ENCODE peak calls at places on chromosome 22, in four cellular contexts. G is SK-N-SH, M is HCT116, A is H1. F is an unnamed sample.

GRCh38 chr22:27919943-27920755 is 1.1 kb upstream of the PITPNB start:
- DNase-seq in G (peak), M (no peak), A (no peak), F (no peak)

GRCh38 chr22:40714514-40714966 is 35.3 kb downstream of the MCHR1 start:
- DNase-seq in G (no peak), M (no peak), A (peak), F (peak)

GRCh38 chr22:36797988-36798670 is 18.7 kb downstream of the PVALB start:
- DNase-seq in G (no peak), M (no peak), A (no peak), F (no peak)

GRCh38 chr22:28951530-28951929 is 68.2 kb downstream of the ZNRF3 start:
- DNase-seq in G (no peak), M (no peak), A (no peak), F (no peak)

GRCh38 chr22:50307891-50308596 is 598 bp upstream of the PLXNB2 start:
- DNase-seq in G (no peak), M (no peak), A (no peak), F (no peak)

GRCh38 chr22:19109198-19110063 is 12.8 kb downstream of the DGCR2 start:
- DNase-seq in G (no peak), M (no peak), A (no peak), F (no peak)

GRCh38 chr22:35729309-35729698 is 11.6 kb downstream of the APOL5 start:
- DNase-seq in G (no peak), M (no peak), A (no peak), F (no peak)

GRCh38 chr22:37633693-37634504 is 5.6 kb upstream of the SH3BP1 start:
- DNase-seq in G (peak), M (no peak), A (peak), F (no peak)

GRCh38 chr22:37079158-37079557 is 27.6 kb downstream of the KCTD17 start:
- DNase-seq in G (no peak), M (no peak), A (no peak), F (no peak)

GRCh38 chr22:29434288-29434687 is 4.1 kb upstream of the RFPL1 start:
- DNase-seq in G (no peak), M (no peak), A (no peak), F (no peak)

DNA sequence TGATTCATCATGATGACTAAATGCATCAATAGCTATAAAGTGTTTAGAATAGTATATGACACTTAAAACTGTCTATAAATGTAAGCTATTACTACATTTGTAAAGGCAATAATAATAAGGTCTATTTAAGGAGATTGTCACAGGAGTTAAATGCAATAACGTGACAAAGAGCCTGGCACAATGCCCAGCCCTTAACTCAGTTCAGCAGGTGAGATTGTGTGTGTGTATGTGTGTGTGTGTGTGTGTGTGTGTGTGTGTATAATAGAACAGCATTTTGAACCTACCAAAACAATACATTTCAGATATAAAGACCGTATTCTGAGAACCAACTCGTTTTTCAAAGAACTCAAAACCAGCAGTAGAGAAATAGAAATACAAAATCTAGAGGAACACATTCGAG is 177.5 kb downstream of the MYO18B start:
- DNase-seq in G (no peak), M (no peak), A (no peak), F (no peak)
- TF ChIP-seq JUND in G (no peak), M (no peak), A (no peak), F (no peak)

GRCh38 chr22:44309137-44309536 is 3.6 kb downstream of the SHISAL1 start:
- DNase-seq in G (no peak), M (peak), A (no peak), F (no peak)
- TF ChIP-seq JUND in G (peak), M (no peak), A (no peak), F (no peak)

GRCh38 chr22:46379301-46379930 is 43.9 kb downstream of the TRMU start:
- DNase-seq in G (no peak), M (no peak), A (no peak), F (no peak)

GRCh38 chr22:46377566-46378498 is 42.3 kb downstream of the TRMU start:
- DNase-seq in G (no peak), M (peak), A (peak), F (peak)

GRCh38 chr22:46376908-46377565 is 41.5 kb downstream of the TRMU start:
- DNase-seq in G (no peak), M (no peak), A (no peak), F (no peak)

GRCh38 chr22:46380069-46380468 is 44.6 kb downstream of the TRMU start:
- DNase-seq in G (no peak), M (no peak), A (no peak), F (no peak)

GRCh38 chr22:46378499-46379300 is 43.2 kb downstream of the TRMU start:
- DNase-seq in G (no peak), M (no peak), A (no peak), F (no peak)
- TF ChIP-seq JUND in G (no peak), M (no peak), A (no peak), F (no peak)

DNA sequence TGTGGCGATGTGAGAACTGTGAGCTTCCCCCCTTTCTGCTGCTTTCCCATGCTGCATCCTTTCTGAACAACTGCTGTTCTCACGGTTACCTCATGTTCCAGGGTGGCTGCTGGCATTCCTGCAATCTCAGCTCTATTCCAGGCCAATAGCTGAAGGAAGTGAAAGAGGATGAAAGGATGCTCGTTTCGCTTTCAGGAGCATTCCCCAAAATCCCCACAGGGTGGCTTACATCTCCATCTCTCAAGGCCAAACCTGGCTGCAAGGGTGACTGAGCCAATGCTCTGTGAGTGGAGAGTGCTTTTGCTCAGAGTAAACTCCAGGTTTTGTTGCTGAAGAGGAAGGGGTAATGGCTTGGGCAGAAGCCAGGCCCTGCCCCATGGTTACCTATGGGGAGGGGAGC is 848.2 kb downstream of the BRD1 start:
- DNase-seq in G (no peak), M (peak), A (no peak), F (no peak)
- TF ChIP-seq JUND in G (no peak), M (no peak), A (no peak), F (no peak)

GRCh38 chr22:30562391-30562790 is 12.1 kb downstream of the GAL3ST1 start:
- DNase-seq in G (no peak), M (peak), A (no peak), F (no peak)
- TF ChIP-seq JUND in G (no peak), M (no peak), A (no peak), F (no peak)

GRCh38 chr22:43956805-43957463 is 1.7 kb downstream of the SAMM50 start:
- DNase-seq in G (no peak), M (no peak), A (no peak), F (no peak)

GRCh38 chr22:43955040-43955882 is at the start of gene SAMM50:
- DNase-seq in G (peak), M (peak), A (peak), F (peak)

GRCh38 chr22:43953988-43954771 is 1.1 kb upstream of the SAMM50 start:
- DNase-seq in G (peak), M (no peak), A (no peak), F (no peak)

GRCh38 chr22:43956383-43956782 is 1.1 kb downstream of the SAMM50 start:
- DNase-seq in G (no peak), M (no peak), A (no peak), F (no peak)

DNA sequence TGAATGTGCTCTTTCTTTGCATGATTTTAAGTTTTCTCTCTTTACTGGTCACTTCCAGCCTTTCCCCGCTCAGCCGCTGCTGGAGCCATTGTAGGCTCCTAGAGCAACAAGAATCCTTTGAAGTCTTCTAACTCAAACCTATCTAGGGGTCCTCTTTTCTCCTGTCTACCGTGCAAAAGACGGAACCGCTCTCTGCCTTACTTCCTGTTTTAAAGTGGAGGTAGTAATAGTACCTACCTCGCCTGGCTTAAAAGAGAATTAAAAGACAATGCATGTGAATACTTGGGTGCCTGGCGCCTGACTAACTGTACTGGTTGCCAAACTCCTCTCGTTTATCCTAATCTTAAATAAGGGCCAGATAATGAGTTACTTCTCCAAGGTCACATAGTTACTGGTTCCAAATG is 643 bp downstream of the SAMM50 start:
- DNase-seq in G (no peak), M (no peak), A (no peak), F (no peak)
- TF ChIP-seq JUND in G (no peak), M (no peak), A (no peak), F (no peak)

GRCh38 chr22:38798496-38798895 is 4.6 kb upstream of the DNAL4 start:
- DNase-seq in G (no peak), M (no peak), A (no peak), F (no peak)

GRCh38 chr22:38802671-38803121 is 8.8 kb upstream of the DNAL4 start:
- DNase-seq in G (no peak), M (peak), A (peak), F (peak)

GRCh38 chr22:38795569-38795968 is 1.6 kb upstream of the DNAL4 start:
- DNase-seq in G (no peak), M (no peak), A (no peak), F (no peak)

GRCh38 chr22:38796262-38796957 is 2.5 kb upstream of the DNAL4 start:
- DNase-seq in G (no peak), M (no peak), A (no peak), F (no peak)

DNA sequence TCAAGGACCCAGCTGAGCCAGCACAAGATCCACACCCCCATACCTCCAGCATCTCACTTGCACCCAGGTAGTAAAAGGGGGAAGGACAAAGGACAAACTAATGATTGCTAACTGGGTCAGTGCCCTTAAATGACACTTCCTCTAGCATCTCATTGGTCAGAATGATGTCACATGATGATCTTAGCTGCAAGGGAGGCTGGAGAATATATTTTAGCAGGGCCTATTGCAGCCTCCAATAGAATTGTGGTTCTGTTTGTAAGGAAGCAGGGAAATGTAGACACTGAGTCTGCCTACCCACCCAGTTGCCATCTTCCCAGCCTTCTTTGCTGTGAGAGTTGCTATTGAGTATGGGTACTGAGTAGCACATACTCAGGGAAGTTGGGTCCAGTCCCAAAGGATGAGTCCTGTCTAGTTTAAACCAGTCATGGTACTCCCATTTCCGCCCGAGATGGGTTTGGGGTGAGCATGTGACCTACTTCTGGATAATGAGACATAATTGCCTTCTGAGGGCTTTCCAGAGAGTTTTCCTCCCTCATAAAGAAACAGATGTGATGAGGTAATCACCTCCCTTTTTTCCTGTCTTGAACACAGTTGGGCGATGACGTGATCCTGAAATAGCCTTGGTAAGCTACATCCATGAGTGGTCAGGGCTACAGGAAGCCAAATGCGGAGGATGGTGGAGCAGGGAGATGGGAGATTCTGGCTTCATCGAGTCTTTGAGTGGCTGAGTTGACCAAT is 5.5 kb upstream of the DNAL4 start:
- DNase-seq in G (no peak), M (no peak), A (no peak), F (no peak)
- TF ChIP-seq JUND in G (no peak), M (no peak), A (no peak), F (no peak)

GRCh38 chr22:32661296-32661695 is 140.2 kb upstream of the TIMP3 start:
- DNase-seq in G (no peak), M (no peak), A (no peak), F (no peak)
- TF ChIP-seq JUND in G (peak), M (no peak), A (no peak), F (no peak)

GRCh38 chr22:22050141-22050775 is 67.7 kb upstream of the TOP3B start:
- DNase-seq in G (no peak), M (no peak), A (no peak), F (no peak)
- TF ChIP-seq JUND in G (no peak), M (no peak), A (no peak), F (no peak)

F was measured in T47D.